ENCODE peak calls at places on chromosomes 3 and 15, in six cellular contexts. O, J, I, S, G and P are unnamed samples.

GRCh38 chr15:34986326-34987181 is 1.5 kb downstream of the ZNF770 start:
- DNase-seq in O (peak), J (no peak), I (no peak), S (no peak), G (no peak), P (no peak)

GRCh38 chr3:172803489-172803888 is 53.0 kb downstream of the ECT2 start:
- DNase-seq in O (no peak), J (no peak), I (no peak), S (no peak), G (no peak), P (no peak)

GRCh38 chr3:21484323-21485154 is 266.5 kb downstream of the ZNF385D start:
- DNase-seq in O (peak), J (peak), I (peak), S (no peak), G (peak), P (peak)

GRCh38 chr3:18657858-18658820 is 233.0 kb upstream of the SATB1 start:
- DNase-seq in O (no peak), J (no peak), I (no peak), S (no peak), G (no peak), P (no peak)

GRCh38 chr3:48788544-48789162 is 59.0 kb downstream of the PRKAR2A start:
- DNase-seq in O (no peak), J (no peak), I (no peak), S (no peak), G (no peak), P (no peak)

GRCh38 chr3:33787328-33788009 is 11.0 kb upstream of the PDCD6IP start:
- DNase-seq in O (peak), J (peak), I (peak), S (peak), G (peak), P (peak)

GRCh38 chr15:68316061-68316804 is 38.7 kb downstream of the FEM1B start:
- DNase-seq in O (peak), J (peak), I (peak), S (no peak), G (peak), P (no peak)

GRCh38 chr3:5017953-5018531 is 38.8 kb downstream of the BHLHE40 start:
- DNase-seq in O (peak), J (peak), I (no peak), S (no peak), G (peak), P (peak)

GRCh38 chr3:4351872-4352271 is 48.7 kb downstream of the SETMAR start:
- DNase-seq in O (no peak), J (no peak), I (no peak), S (no peak), G (no peak), P (no peak)

GRCh38 chr3:188000361-188000861 is 153.5 kb upstream of the LPP start:
- DNase-seq in O (no peak), J (peak), I (no peak), S (no peak), G (no peak), P (no peak)

GRCh38 chr15:69462030-69462492 is 9.4 kb downstream of the RPLP1 start:
- DNase-seq in O (no peak), J (peak), I (no peak), S (no peak), G (peak), P (no peak)

DNA sequence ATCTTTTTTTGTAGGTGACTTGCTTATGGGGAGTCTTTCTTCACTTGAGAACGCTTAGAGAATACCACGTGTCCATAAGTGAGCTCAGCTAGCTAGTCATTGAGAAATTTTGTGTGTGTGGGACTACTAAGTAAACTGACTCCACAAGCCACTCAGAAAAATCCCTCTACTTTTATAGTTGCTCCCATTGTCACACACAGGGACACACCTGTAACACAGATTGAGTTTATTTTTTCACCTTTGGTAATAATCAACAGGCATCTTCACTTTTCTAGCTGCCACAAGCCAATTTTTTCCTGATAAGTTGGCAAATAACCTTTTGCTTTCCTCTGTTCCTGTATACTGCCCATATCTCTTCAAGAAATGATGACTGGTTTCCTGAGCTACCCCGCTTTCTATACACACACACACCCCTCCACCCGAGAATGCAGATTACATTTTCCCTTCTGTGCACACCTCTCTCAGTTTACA is 4.5 kb downstream of the TSC22D2 start:
- DNase-seq in O (no peak), J (no peak), I (no peak), S (no peak), G (no peak), P (peak)
- TF ChIP-seq POLR2AphosphoS5 in O (no peak), J (no peak), I (no peak), S (no peak), G (no peak), P (no peak)

GRCh38 chr3:72550582-72551262 is 297.5 kb downstream of the SHQ1 start:
- DNase-seq in O (no peak), J (no peak), I (no peak), S (no peak), G (no peak), P (no peak)

GRCh38 chr3:72547183-72547582 is 301.1 kb downstream of the SHQ1 start:
- DNase-seq in O (no peak), J (no peak), I (no peak), S (no peak), G (no peak), P (no peak)

GRCh38 chr3:72548992-72549391 is 299.3 kb downstream of the SHQ1 start:
- DNase-seq in O (no peak), J (no peak), I (no peak), S (no peak), G (no peak), P (no peak)

GRCh38 chr3:72553298-72553697 is 294.9 kb downstream of the SHQ1 start:
- DNase-seq in O (no peak), J (no peak), I (no peak), S (no peak), G (no peak), P (no peak)

DNA sequence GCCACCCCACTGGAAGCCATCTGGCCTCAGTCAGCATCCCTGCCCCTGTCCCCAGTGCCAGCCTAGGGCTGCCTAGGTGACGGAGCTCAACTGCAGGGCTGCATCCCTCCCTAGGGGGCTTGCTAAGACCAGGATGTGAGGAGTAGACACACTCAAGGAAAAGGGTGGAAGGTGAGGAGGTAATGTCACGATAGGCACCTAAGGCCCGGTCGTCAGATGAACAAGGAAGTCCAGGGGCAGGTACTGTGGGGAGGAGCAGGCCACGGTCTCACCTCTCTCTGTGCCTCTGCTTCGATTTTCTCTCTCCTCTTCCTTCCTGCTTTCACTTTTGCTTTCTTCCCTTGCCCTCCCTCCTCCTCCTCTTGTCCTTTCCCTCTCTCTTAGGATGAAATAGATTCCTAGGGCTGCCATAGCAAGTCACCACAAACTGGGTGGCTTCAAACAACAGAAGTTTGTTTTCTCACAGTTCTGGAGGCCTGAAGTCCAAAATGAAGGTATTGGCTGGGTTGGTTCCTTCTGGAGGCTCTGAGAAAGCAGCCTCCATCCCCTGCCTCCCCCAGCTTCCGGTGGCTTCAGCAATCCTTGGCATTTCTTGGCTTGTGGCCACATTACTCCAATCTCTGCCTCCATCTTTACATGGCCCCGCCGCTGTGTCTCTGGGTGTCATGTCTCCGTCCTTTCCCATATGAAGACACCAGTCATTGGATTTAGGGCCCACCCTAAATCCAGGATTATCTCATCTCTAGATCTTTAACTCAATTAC is 298.2 kb downstream of the SHQ1 start:
- DNase-seq in O (no peak), J (no peak), I (no peak), S (no peak), G (no peak), P (no peak)
- H3K27ac ChIP-seq in O (peak), J (no peak), I (no peak), S (no peak), G (no peak), P (no peak)

DNA sequence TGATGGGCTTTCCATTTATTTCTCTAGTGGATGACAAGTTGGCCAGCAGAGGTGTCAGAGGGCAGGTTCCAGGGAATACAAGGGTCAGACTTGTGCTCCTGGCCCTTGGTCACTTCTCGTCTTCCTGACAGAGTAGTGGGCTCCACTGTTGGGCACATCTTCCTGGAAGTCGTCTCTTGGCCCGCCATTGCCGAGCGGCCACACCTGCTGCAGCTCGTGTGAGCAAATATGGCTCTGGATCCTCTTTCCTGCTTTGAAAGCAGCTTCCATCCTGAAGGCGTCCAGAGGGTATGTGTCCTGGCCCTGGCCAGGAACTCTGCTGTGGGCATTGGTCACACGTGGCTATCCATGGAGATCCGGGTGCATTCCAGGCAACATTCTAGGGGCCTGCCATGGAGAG is 100.2 kb downstream of the SNRPN start:
- DNase-seq in O (no peak), J (no peak), I (no peak), S (no peak), G (peak), P (no peak)
- TF ChIP-seq POLR2AphosphoS5 in O (no peak), J (no peak), I (no peak), S (no peak), G (no peak), P (no peak)

GRCh38 chr15:56927816-56928215 is 9.4 kb downstream of the TCF12 start:
- DNase-seq in O (no peak), J (no peak), I (peak), S (no peak), G (no peak), P (no peak)
- H3K27ac ChIP-seq in O (no peak), J (no peak), I (peak), S (no peak), G (no peak), P (no peak)

GRCh38 chr3:41362638-41363559 is 163.6 kb downstream of the CTNNB1 start:
- DNase-seq in O (no peak), J (no peak), I (peak), S (no peak), G (no peak), P (no peak)
- TF ChIP-seq POLR2AphosphoS5 in O (no peak), J (no peak), I (no peak), S (no peak), G (no peak), P (no peak)